ENCODE peak calls at places on chromosomes 11 and 22, in four cellular contexts. One of them, this sample, is unnamed. For H3K9me3 and H3K27me3, the result is how much of the 10 kb centered on the place peaks cover.

GRCh38 chr11:130480166-130480565 is 31.7 kb downstream of the ADAMTS15 start:
- DNase-seq in lower lobe of right lung: no peak
- DNase-seq in PC-3: no peak
- DNase-seq in GM23248: peak
- DNase-seq in this sample: no peak

GRCh38 chr11:15327786-15328231 is 213.1 kb downstream of the INSC start:
- DNase-seq in GM23248: peak
- DNase-seq in lower lobe of right lung: peak
- DNase-seq in PC-3: peak
- DNase-seq in this sample: peak

GRCh38 chr11:2789791-2790580 is 90.2 kb upstream of the KCNQ1OT1 start:
- DNase-seq in lower lobe of right lung: peak
- DNase-seq in PC-3: no peak
- DNase-seq in GM23248: no peak
- DNase-seq in this sample: no peak

GRCh38 chr11:26769027-26769426 is 47.2 kb upstream of the SLC5A12 start:
- DNase-seq in PC-3: no peak
- DNase-seq in GM23248: no peak
- DNase-seq in lower lobe of right lung: no peak
- DNase-seq in this sample: no peak

GRCh38 chr11:7597620-7598019 is 75.7 kb downstream of the CYB5R2 start:
- DNase-seq in PC-3: peak
- DNase-seq in lower lobe of right lung: peak
- DNase-seq in GM23248: no peak
- DNase-seq in this sample: no peak

GRCh38 chr11:121936781-121937447 is 179.1 kb downstream of the BLID start:
- DNase-seq in GM23248: peak
- DNase-seq in PC-3: peak
- DNase-seq in lower lobe of right lung: no peak
- DNase-seq in this sample: peak

GRCh38 chr22:43789452-43789851 is 22.7 kb downstream of the EFCAB6 start:
- DNase-seq in GM23248: peak
- DNase-seq in PC-3: peak
- DNase-seq in lower lobe of right lung: no peak
- DNase-seq in this sample: peak

GRCh38 chr22:50700387-50701075 is 27.9 kb downstream of the SHANK3 start:
- DNase-seq in PC-3: no peak
- DNase-seq in lower lobe of right lung: peak
- DNase-seq in GM23248: no peak
- DNase-seq in this sample: no peak

GRCh38 chr22:17792289-17792688 is 18.0 kb upstream of the BID start:
- DNase-seq in PC-3: no peak
- DNase-seq in GM23248: no peak
- DNase-seq in lower lobe of right lung: no peak
- DNase-seq in this sample: no peak

GRCh38 chr11:112173152-112173551 is 2.2 kb upstream of the BCO2 start:
- DNase-seq in GM23248: peak
- DNase-seq in PC-3: peak
- DNase-seq in lower lobe of right lung: peak
- DNase-seq in this sample: peak

GRCh38 chr22:40044870-40045834 is 50.4 kb downstream of the FAM83F start:
- DNase-seq in PC-3: peak
- DNase-seq in GM23248: peak
- DNase-seq in lower lobe of right lung: peak
- DNase-seq in this sample: peak

GRCh38 chr22:35542157-35542971 is 1.7 kb downstream of the RASD2 start:
- DNase-seq in PC-3: no peak
- DNase-seq in GM23248: no peak
- DNase-seq in lower lobe of right lung: no peak
- DNase-seq in this sample: no peak

GRCh38 chr22:44729391-44730012 is 22.9 kb upstream of the ARHGAP8 start:
- DNase-seq in lower lobe of right lung: no peak
- DNase-seq in PC-3: no peak
- DNase-seq in GM23248: peak
- DNase-seq in this sample: no peak

GRCh38 chr11:73249858-73250773 is 22.0 kb upstream of the P2RY6 start:
- DNase-seq in lower lobe of right lung: no peak
- DNase-seq in PC-3: no peak
- DNase-seq in GM23248: no peak
- DNase-seq in this sample: no peak

GRCh38 chr22:40404251-40405177 is 34.1 kb downstream of the SGSM3 start:
- DNase-seq in GM23248: no peak
- DNase-seq in PC-3: no peak
- DNase-seq in lower lobe of right lung: peak
- DNase-seq in this sample: no peak

GRCh38 chr11:94519478-94520084 is 7.3 kb downstream of the C11orf97 start:
- DNase-seq in lower lobe of right lung: no peak
- DNase-seq in PC-3: peak
- DNase-seq in GM23248: peak
- DNase-seq in this sample: no peak

GRCh38 chr11:71080239-71081097 is 171.9 kb downstream of the SHANK2 start:
- DNase-seq in PC-3: peak
- DNase-seq in GM23248: peak
- DNase-seq in lower lobe of right lung: peak
- DNase-seq in this sample: peak

GRCh38 chr22:26568207-26568706 is 21.7 kb downstream of the TPST2 start:
- DNase-seq in GM23248: no peak
- DNase-seq in lower lobe of right lung: no peak
- DNase-seq in PC-3: peak
- DNase-seq in this sample: no peak

GRCh38 chr11:118842369-118842768 is 41.3 kb upstream of the CXCR5 start:
- DNase-seq in PC-3: peak
- DNase-seq in GM23248: peak
- DNase-seq in lower lobe of right lung: no peak
- DNase-seq in this sample: peak

GRCh38 chr11:75603791-75604736 is 42.0 kb downstream of the SERPINH1 start:
- DNase-seq in lower lobe of right lung: no peak
- DNase-seq in PC-3: peak
- DNase-seq in GM23248: peak
- DNase-seq in this sample: peak

GRCh38 chr11:111064118-111064517 is 181.4 kb upstream of the POU2AF2 start:
- DNase-seq in PC-3: peak
- DNase-seq in GM23248: peak
- DNase-seq in lower lobe of right lung: no peak
- DNase-seq in this sample: peak

GRCh38 chr22:41780714-41781507 is 19.6 kb upstream of the CCDC134 start:
- DNase-seq in lower lobe of right lung: peak
- DNase-seq in GM23248: peak
- DNase-seq in PC-3: no peak
- DNase-seq in this sample: no peak

GRCh38 chr11:19595840-19596751 is 116.5 kb upstream of the NAV2 start:
- DNase-seq in PC-3: peak
- DNase-seq in lower lobe of right lung: no peak
- DNase-seq in GM23248: peak
- DNase-seq in this sample: peak

GRCh38 chr22:49024775-49025440 is 802.8 kb downstream of the BRD1 start:
- DNase-seq in lower lobe of right lung: peak
- DNase-seq in PC-3: no peak
- DNase-seq in GM23248: no peak
- DNase-seq in this sample: no peak

GRCh38 chr22:49025791-49026475 is 801.7 kb downstream of the BRD1 start:
- DNase-seq in PC-3: no peak
- DNase-seq in GM23248: no peak
- DNase-seq in lower lobe of right lung: peak
- DNase-seq in this sample: no peak

GRCh38 chr22:49023161-49023878 is 804.4 kb downstream of the BRD1 start:
- DNase-seq in GM23248: no peak
- DNase-seq in lower lobe of right lung: peak
- DNase-seq in PC-3: no peak
- DNase-seq in this sample: no peak

GRCh38 chr22:49022816-49023160 is 804.9 kb downstream of the BRD1 start:
- DNase-seq in lower lobe of right lung: no peak
- DNase-seq in GM23248: no peak
- DNase-seq in PC-3: no peak
- DNase-seq in this sample: no peak

DNA sequence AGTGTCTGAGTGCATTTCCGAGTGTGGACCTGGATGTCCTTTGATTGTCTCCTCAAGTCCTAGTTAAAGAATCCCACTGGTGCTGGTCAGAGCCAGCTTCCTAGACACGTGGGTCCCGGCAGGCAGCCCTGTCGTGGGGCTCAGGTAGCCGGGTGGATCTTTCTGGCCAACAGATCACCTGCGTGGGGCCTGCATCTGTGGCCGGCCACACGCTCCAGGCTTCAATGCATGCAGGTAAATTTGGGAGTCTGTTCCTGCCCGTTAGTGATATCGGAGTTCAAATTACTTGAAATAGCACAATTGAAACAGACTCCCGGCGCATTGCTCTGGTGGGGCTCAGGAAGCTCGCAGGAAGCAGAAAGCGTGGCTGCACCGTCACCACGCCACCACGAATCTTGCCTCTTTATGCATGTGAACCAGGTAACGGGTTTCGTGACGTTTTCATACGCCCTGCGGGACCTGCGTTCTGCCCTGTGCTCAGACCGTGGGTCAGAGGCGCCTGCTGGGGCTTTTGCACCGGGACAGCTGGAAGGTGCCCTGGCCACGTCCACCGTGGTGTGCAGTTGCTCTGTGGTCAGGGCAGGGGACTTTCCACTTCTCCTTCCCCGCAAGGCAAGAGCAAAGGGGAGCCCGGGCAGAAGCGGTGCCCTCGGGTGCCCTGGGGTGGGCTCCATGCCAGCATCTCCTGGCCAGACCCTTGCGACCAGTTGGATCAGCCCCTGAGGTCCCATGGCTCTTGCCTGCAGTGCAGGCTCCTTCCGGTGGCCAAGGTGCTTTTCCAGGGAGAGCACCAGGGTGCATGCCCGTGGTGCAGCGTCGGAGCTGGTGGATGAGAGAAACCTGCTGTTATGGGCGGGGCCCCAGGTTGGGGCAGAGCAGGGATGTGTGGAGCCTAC is 803.5 kb downstream of the BRD1 start:
- DNase-seq in GM23248: no peak
- DNase-seq in lower lobe of right lung: peak
- DNase-seq in PC-3: no peak
- DNase-seq in this sample: no peak
- H3K9me3 ChIP-seq in GM23248: under half
- H3K9me3 ChIP-seq in lower lobe of right lung: under half
- H3K9me3 ChIP-seq in PC-3: under half
- H3K9me3 ChIP-seq in this sample: under half

DNA sequence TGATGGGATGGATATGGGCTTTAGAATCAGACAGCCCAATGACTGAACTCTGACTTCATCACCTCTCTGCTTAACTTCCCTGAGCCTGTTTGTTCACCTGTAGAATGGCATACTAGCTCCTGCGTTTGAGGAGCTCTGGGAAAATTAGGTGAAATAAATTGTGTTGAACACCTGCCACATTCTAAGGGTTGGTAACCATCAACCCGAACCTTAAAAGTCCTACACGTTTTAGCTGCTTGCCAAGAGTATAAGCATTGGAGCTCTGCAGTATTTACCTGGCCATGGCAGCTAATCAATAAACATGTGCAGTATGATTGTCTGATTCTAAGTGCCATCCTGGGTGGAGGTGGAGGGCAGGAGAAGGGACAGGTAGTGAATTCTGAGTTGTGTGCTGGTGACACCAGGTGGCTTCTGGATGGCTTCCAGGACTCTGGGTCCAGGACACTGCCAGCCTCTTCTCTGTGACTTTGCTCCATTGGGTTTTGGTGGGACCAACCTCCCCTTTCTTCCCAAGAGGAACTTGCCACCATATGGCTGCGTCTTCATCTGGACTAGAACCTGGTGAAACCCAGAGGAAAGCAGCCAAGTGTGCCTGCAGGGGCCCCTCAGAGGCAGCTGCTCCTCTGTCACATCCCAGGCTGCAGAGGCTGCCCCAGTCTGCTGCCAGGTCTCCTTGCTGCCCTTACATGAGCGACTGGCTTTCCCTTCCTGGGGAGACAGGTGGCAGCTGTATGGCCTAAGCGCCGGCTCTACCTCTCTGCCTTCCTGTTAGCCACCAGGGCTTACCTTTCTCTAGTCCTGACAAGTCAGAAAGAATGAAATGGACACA is 85.6 kb downstream of the CACNG2 start:
- DNase-seq in GM23248: no peak
- DNase-seq in PC-3: no peak
- DNase-seq in lower lobe of right lung: no peak
- DNase-seq in this sample: no peak
- H3K27me3 ChIP-seq in GM23248: half or more
- H3K27me3 ChIP-seq in PC-3: under half
- H3K27me3 ChIP-seq in lower lobe of right lung: under half
- H3K27me3 ChIP-seq in this sample: under half

DNA sequence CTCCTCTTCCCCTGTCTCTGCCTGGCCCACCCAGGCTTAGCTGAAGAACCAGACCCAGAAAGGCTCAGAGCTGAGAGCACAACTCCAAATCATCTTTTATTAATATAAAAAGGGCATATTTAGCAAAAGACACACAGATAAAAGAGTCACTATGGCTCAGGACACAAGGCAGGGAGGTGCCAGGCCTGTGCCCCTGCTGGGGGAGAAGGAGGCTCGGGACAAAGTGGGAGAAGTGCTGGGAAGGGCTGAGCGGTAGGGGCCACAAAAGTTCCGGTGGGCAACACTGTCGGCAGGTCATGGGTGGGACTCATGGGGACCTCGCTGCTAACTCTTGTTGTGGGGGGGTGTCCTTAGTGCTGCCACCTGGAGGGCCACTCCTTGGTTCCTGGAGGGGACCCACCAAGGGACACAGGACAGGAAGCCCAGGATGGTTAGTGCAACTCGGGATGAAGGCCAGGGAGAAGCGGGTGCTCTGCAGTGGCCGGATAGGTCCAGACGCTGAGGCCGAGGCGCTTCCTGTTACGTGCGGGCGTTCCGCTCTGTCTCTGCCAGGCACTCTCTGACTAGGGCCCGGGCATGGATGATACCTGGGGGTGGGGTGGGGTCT is 1.4 kb upstream of the PITPNM1 start:
- DNase-seq in PC-3: no peak
- DNase-seq in GM23248: no peak
- DNase-seq in lower lobe of right lung: no peak
- DNase-seq in this sample: no peak
- H3K4me3 ChIP-seq in PC-3: peak
- H3K4me3 ChIP-seq in GM23248: no peak
- H3K4me3 ChIP-seq in lower lobe of right lung: peak
- H3K4me3 ChIP-seq in this sample: no peak

DNA sequence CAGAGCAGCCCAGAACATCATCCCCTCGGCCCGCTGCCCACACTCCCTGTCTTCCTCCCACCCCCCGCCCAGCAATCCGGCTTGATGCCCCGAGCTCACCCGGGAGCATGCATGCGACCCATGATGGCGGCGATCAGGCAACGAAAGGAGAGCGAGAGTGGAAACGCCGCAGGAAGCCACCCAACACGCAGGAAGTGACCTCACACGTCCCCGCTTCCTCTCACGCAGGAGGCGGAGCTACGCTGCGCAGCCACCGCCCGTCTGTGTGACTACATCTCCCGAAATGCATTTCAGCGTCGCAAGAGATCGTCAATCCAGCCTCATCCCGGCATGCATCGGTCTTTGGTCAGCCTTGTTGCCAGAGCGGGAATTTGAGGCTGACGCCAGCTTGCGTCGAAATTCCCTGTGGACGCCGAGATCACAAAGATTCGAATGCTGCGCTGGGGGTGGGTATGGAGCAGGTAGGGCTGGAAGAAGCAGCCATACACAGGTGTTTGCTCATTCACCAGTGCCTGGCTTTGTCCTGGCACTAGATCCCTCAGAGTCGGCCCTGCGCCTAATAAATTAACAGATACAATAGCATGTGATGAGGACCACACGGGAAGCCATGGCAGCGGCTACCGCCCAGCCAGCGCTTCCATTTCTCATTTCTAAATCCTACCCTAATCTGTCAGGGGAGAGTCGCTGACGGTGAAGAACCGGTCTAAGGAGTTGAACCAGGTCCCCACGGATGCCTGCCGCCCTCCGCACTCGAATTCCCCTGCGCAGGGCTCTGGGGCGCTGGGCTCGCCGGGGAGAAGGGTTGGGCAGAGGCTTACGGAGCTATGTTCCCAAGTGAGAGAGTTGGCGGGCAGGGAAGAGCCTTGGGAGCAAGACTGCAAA is at the start of gene RPS13:
- DNase-seq in lower lobe of right lung: peak
- DNase-seq in PC-3: peak
- DNase-seq in GM23248: peak
- DNase-seq in this sample: peak
- H3K9me3 ChIP-seq in lower lobe of right lung: under half
- H3K9me3 ChIP-seq in PC-3: under half
- H3K9me3 ChIP-seq in GM23248: under half
- H3K9me3 ChIP-seq in this sample: under half

This sample was measured in MG63.